ENCODE peak calls at places on chromosomes 3 and 15, in five cellular contexts. D is SK-N-SH, I is bronchial epithelial cell, T is ovary, U is A673. G is an unnamed sample.

GRCh38 chr3:65492249-65492648 is 546.5 kb downstream of the MAGI1 start:
- DNase-seq in I (no peak), T (no peak), D (no peak), U (no peak), G (no peak)

GRCh38 chr15:95182081-95182480 is 950.7 kb downstream of the MCTP2 start:
- DNase-seq in I (no peak), D (no peak), T (no peak), U (no peak), G (no peak)

GRCh38 chr3:98730338-98730737 is 32.8 kb upstream of the ST3GAL6 start:
- DNase-seq in D (no peak), T (no peak), I (peak; percentile 93), U (no peak), G (peak; percentile 22)

GRCh38 chr15:52103217-52104207 is 9.1 kb downstream of the BCL2L10 start:
- DNase-seq in T (peak; percentile 47), D (no peak), I (peak; percentile 93), U (peak; percentile 38), G (peak; percentile 49)

GRCh38 chr3:46359748-46360509 is 6.0 kb downstream of the CCR2 start:
- DNase-seq in I (no peak), D (no peak), T (no peak), U (peak; percentile 57), G (no peak)

GRCh38 chr15:82647835-82648256 is 683 bp upstream of the CPEB1 start:
- DNase-seq in T (no peak), U (no peak), I (no peak), D (peak; percentile 84), G (no peak)

GRCh38 chr3:87206070-87206469 is 21.0 kb upstream of the CHMP2B start:
- DNase-seq in U (no peak), I (peak; percentile 96), D (no peak), T (no peak), G (no peak)

GRCh38 chr3:87228316-87228715 is 1.2 kb downstream of the CHMP2B start:
- DNase-seq in T (no peak), D (no peak), U (no peak), I (peak; percentile 45), G (peak; percentile 16)

GRCh38 chr15:81235781-81236507 is 39.3 kb downstream of the IL16 start:
- DNase-seq in I (peak; percentile 55), D (no peak), T (peak; percentile 53), U (no peak), G (peak; percentile 96)

GRCh38 chr15:41840092-41840491 is 1.4 kb downstream of the PLA2G4B start:
- DNase-seq in U (no peak), T (no peak), I (no peak), D (no peak), G (no peak)
- H3K36me3 ChIP-seq in U (no peaks in the 10 kb centered on the region), T (no peaks in the 10 kb centered on the region), I (peaks cover 47% of the 10 kb centered on the region), D (peaks cover 3% of the 10 kb centered on the region), G (no peaks in the 10 kb centered on the region)

DNA sequence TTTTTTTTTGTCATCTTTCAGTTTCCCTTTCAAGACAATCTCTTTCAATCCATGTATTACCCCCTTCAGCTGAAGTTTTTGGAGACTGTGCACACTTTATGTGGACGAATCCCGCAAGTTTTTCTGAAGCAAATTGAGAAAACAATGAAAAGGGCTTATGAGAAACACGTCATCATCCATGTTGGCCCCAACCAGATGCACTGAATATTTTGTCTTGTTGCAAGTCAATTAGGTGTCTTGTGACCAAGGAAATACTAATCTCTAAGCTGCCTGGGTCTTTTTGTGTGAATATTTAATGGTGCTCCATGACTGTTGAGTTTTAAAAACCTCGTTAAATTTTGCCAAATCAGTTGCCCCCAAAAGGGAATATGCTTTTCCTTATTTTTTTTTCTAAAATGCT is 21.7 kb upstream of the PPP4R2 start:
- DNase-seq in T (no peak), D (no peak), I (peak; percentile 70), U (no peak), G (no peak)
- H3K4me3 ChIP-seq in T (no peak overlapping the region), D (no peak overlapping the region), I (no peak overlapping the region), U (no peak overlapping the region), G (no peak overlapping the region)

GRCh38 chr3:14138878-14139659 is 14.2 kb downstream of the TMEM43 start:
- DNase-seq in D (no peak), U (no peak), I (no peak), T (no peak), G (no peak)
- H3K36me3 ChIP-seq in D (peaks cover 77% of the 10 kb centered on the region), U (peaks cover 33% of the 10 kb centered on the region), I (peaks cover 32% of the 10 kb centered on the region), T (no peaks in the 10 kb centered on the region), G (peaks cover 21% of the 10 kb centered on the region)

GRCh38 chr3:134803652-134804051 is 8.6 kb downstream of the EPHB1 start:
- DNase-seq in U (no peak), I (no peak), T (no peak), D (no peak), G (no peak)

GRCh38 chr3:134803051-134803505 is 8.0 kb downstream of the EPHB1 start:
- DNase-seq in U (no peak), I (no peak), T (no peak), D (no peak), G (no peak)

GRCh38 chr3:134802428-134803050 is 7.5 kb downstream of the EPHB1 start:
- DNase-seq in U (no peak), I (no peak), T (no peak), D (no peak), G (no peak)

GRCh38 chr3:134807189-134807588 is 12.1 kb downstream of the EPHB1 start:
- DNase-seq in U (no peak), T (no peak), I (no peak), D (no peak), G (no peak)

DNA sequence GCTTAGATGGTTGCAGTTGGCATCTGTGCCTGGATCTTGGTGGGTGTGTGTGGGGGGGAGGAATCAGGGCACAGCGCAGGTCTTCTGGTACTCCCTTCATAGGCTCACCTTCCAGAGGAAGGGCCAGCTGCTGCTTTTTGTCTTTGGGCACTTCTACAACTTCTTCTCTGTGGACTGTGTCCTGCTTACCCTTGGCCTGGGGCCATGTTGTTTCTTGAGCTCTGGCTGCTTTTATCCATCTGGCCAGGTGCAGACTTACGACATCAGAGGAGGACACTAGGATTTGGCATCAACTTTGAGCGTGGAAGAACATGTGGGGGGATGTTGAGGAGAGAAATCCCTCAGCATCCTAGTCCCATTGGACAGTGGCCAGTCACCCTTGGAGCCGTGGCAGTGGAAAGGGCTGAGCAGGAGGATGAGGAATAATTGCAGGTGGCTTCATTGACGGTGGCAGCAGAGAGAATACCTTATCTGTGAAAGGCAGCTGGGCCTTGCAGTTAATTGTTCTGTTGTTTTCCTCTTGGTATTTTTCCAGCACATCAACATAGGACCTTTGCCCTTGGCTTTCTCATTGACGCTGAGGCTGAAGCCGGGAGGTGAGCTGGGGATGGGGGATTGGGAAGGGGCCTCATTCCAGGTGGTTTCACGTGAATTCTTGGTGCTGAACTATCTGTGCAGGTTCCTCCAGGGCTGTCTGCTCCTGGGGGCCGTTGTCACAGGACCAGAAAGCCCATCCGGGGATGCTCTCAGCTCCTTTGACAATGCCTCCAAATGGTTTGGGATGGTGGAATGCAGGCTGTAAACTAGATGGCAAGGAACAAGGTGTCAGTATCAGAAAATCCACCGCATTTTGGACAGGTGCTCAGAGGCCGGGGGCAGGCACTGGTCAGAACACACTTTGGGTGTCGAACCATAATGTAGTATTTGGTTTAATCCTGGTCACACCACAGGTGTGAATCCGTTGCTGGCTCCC is 9.7 kb downstream of the EPHB1 start:
- DNase-seq in U (no peak), D (no peak), T (no peak), I (no peak), G (peak; percentile 9)
- H3K4me3 ChIP-seq in U (no peak overlapping the region), D (no peak overlapping the region), T (no peak overlapping the region), I (no peak overlapping the region), G (no peak overlapping the region)

DNA sequence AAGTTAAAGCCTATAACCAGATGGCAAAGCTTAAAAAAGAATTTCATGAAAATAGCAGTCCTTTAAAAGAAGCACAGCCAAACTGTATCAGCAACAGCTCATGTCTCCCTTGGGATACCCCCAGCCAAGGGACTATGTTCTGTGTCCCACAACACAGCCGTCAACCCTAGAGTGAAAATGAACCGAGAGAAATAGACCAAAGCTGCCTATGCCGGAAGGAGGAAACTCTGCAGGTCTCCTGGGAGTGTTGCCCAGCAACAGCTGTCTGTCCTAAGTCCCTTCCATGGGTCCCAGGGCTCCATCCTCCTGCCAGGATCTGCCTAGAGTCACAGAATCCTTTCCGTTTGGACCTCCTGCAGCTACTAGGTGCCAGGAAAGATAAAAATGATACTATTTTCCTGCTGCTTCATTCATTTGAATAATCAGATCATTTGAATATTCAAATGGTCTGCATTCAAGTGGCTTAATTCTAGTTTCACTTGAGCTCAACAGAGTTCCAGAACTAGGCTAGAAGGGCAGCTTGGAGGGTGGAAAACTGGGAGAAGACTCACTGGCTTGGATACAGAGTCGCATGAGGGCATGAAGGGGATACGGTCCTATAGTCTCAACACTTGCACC is 53.1 kb downstream of the TRANK1 start:
- DNase-seq in U (peak; percentile 98), T (no peak), I (no peak), D (no peak), G (peak; percentile 22)
- H3K36me3 ChIP-seq in U (no peaks in the 10 kb centered on the region), T (no peaks in the 10 kb centered on the region), I (no peaks in the 10 kb centered on the region), D (no peaks in the 10 kb centered on the region), G (no peaks in the 10 kb centered on the region)

GRCh38 chr15:64164436-64164835 is 1.6 kb upstream of the PPIB start:
- DNase-seq in T (no peak), U (no peak), I (no peak), D (no peak), G (no peak)
- H3K4me3 ChIP-seq in T (no peak overlapping the region), U (no peak overlapping the region), I (no peak overlapping the region), D (no peak overlapping the region), G (no peak overlapping the region)

DNA sequence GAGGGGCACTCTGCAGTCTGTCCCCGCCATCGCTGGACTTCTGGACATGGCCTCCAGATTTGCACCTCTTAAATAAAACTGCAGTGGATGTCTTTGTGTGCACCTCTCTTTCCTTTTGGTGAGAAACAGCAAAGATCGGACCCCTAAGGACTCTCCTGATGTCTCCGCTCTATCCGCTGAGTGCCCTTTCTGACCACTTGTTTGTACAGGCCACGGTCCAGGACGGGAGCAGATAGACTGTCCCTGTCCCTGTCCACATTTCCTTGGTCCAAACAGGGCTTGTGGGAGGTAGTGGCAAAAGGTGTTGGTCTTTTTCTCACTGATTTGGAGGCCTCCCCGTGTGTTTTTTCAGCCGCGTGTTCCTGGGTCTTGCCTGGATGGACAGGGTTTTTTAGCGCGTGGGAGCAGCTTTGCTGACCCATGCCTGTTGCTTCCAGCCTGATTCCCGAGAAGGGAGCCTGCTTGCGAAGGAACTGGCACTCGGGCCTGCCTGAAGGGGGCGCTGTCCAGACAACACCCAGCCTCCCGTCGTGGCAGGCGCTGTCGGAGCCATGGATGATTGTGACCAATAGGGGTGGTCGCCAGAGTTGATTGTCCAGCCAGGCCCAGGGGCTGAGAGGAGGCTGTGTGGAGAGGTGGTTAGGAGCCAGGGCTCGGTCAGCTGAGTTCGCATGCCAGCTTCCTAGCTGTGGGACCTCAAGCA is 13.2 kb upstream of the STAB1 start:
- DNase-seq in U (peak; percentile 4), T (no peak), D (peak; percentile 72), I (no peak), G (no peak)
- H3K36me3 ChIP-seq in U (no peaks in the 10 kb centered on the region), T (no peaks in the 10 kb centered on the region), D (peaks cover 66% of the 10 kb centered on the region), I (peaks cover 40% of the 10 kb centered on the region), G (peaks cover 36% of the 10 kb centered on the region)

DNA sequence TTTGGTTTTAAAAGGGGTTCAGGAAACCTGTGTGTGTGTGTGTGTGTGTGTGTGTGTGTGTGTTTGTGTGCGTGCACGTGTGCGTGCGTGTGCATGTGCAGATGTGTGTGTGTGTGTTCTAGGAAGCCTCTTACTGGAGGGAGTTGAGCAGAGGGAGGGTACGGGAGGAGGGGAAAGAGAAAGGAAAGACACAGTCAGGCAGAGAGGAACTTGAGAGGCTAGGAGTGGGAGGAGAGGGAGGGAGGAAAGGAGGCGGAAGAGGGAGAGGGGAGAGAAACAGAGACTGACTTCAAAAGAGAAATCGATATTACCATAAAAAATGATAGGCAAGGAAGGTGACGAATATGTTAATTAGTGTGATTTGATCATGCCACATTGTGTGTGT is 34.1 kb downstream of the ATP2B2 start:
- DNase-seq in D (no peak), U (no peak), I (no peak), T (no peak), G (no peak)
- H3K4me3 ChIP-seq in D (no peak overlapping the region), U (no peak overlapping the region), I (no peak overlapping the region), T (no peak overlapping the region), G (no peak overlapping the region)